ENCODE peak calls at places on chromosomes 4 and X, in nine cellular contexts. J is tibial nerve, Q is upper lobe of left lung, B is heart left ventricle, S is transverse colon, X is endothelial cell of umbilical vein, A is right lobe of liver, H is uterus, P is body of pancreas. K is an unnamed sample.

GRCh38 chr4:90318208-90318607 is 191.0 kb downstream of the CCSER1 start:
- DNase-seq in J (no peak), Q (no peak), B (no peak), S (no peak), X (peak), A (no peak), H (no peak), P (no peak), K (no peak)

GRCh38 chrX:20545538-20545937 is 278.8 kb upstream of the RPS6KA3 start:
- DNase-seq in J (no peak), Q (no peak), B (no peak), S (no peak), X (no peak), A (no peak), H (no peak), P (no peak), K (no peak)

GRCh38 chr4:123609829-123610228 is 213.2 kb downstream of the SPRY1 start:
- DNase-seq in J (no peak), Q (no peak), B (no peak), S (no peak), X (no peak), A (no peak), H (no peak), P (no peak), K (no peak)

GRCh38 chrX:101415180-101416130 is 7.4 kb downstream of the HNRNPH2 start:
- DNase-seq in J (no peak), Q (no peak), B (peak), S (no peak), X (peak), A (no peak), H (peak), P (peak), K (no peak)

GRCh38 chrX:69506617-69507499 is 2.7 kb downstream of the NALF2 start:
- DNase-seq in J (no peak), Q (no peak), B (no peak), S (no peak), X (no peak), A (no peak), H (no peak), P (no peak), K (no peak)

GRCh38 chr4:149997881-149998421 is 80.3 kb upstream of the DCLK2 start:
- DNase-seq in J (no peak), Q (no peak), B (no peak), S (peak), X (peak), A (no peak), H (no peak), P (peak), K (no peak)

GRCh38 chr4:85200106-85200505 is 233.6 kb upstream of the WDFY3 start:
- DNase-seq in J (no peak), Q (no peak), B (no peak), S (no peak), X (no peak), A (no peak), H (no peak), P (no peak), K (no peak)

GRCh38 chr4:182555997-182556418 is 312.8 kb downstream of the TENM3 start:
- DNase-seq in J (no peak), Q (no peak), B (no peak), S (no peak), X (no peak), A (no peak), H (peak), P (peak), K (no peak)

GRCh38 chr4:145812902-145813301 is 125.7 kb downstream of the ZNF827 start:
- DNase-seq in J (no peak), Q (no peak), B (no peak), S (no peak), X (no peak), A (no peak), H (no peak), P (no peak), K (no peak)

GRCh38 chrX:125810856-125811255 is 355.2 kb downstream of the DCAF12L2 start:
- DNase-seq in J (no peak), Q (no peak), B (no peak), S (no peak), X (no peak), A (no peak), H (no peak), P (no peak), K (no peak)

GRCh38 chr4:56048621-56049427 is 100.1 kb downstream of the CEP135 start:
- DNase-seq in J (no peak), Q (peak), B (peak), S (peak), X (peak), A (peak), H (peak), P (peak), K (peak)

GRCh38 chr4:99435154-99435553 is at the start of gene ADH7:
- DNase-seq in J (no peak), Q (no peak), B (no peak), S (no peak), X (no peak), A (no peak), H (no peak), P (no peak), K (no peak)

GRCh38 chr4:168511780-168512467 is 15.1 kb downstream of the PALLD start:
- DNase-seq in J (no peak), Q (peak), B (no peak), S (no peak), X (no peak), A (no peak), H (no peak), P (no peak), K (peak)

GRCh38 chr4:112633477-112634235 is 3.1 kb downstream of the ZGRF1 start:
- DNase-seq in J (no peak), Q (no peak), B (no peak), S (no peak), X (peak), A (no peak), H (no peak), P (no peak), K (no peak)

GRCh38 chr4:38160487-38161207 is 200.4 kb downstream of the PTTG2 start:
- DNase-seq in J (no peak), Q (no peak), B (no peak), S (peak), X (peak), A (no peak), H (peak), P (peak), K (peak)

GRCh38 chr4:140123666-140124377 is 30.2 kb downstream of the MAML3 start:
- DNase-seq in J (no peak), Q (no peak), B (no peak), S (no peak), X (no peak), A (no peak), H (no peak), P (no peak), K (no peak)

GRCh38 chr4:107069049-107069448 is 32.9 kb upstream of the DKK2 start:
- DNase-seq in J (no peak), Q (no peak), B (no peak), S (no peak), X (peak), A (no peak), H (no peak), P (no peak), K (no peak)

GRCh38 chr4:137343221-137343620 is 189.1 kb downstream of the PCDH18 start:
- DNase-seq in J (no peak), Q (no peak), B (no peak), S (no peak), X (no peak), A (no peak), H (no peak), P (no peak), K (no peak)

GRCh38 chrX:50100188-50100587 is 100.6 kb downstream of the AKAP4 start:
- DNase-seq in J (no peak), Q (no peak), B (no peak), S (no peak), X (peak), A (no peak), H (peak), P (no peak), K (no peak)
- TF ChIP-seq CTCF in J (no peak), Q (peak), B (peak), S (peak), X (peak), A (peak), H (peak), P (peak), K (no peak)

GRCh38 chrX:119605739-119606507 is at the start of gene NKRF:
- DNase-seq in J (peak), Q (peak), B (peak), S (peak), X (peak), A (peak), H (peak), P (peak), K (peak)
- TF ChIP-seq POLR2A in J (peak), Q (no peak), B (peak), S (peak), X (peak), A (peak), H (peak), P (peak), K (peak)

DNA sequence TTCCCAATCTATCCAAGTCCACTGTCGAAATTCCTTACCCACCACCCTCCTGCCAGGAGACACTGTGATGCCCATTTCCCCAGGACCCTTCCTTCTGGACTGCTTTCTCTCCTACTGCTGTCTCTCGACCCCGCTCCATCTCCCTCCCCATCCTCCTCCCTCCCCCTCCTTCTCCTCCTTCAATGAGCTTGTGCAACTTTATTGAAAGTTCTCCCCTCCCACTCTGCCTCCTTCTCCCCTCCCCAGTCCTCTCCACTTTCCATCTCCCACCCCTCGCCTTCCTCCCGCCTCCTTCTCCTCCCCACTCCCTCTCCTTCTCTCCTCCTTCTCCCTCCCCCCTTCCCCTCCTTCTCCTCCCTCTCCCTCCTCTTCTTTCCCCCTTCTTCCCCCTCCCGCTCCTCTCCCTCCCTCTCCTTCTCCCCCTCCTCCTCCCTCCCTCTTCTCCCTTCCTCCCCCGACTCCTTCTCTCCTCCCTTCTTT is 116.6 kb upstream of the FAT1 start:
- DNase-seq in J (peak), Q (no peak), B (peak), S (peak), X (no peak), A (no peak), H (peak), P (peak), K (no peak)
- H3K4me3 ChIP-seq in J (peak), Q (peak), B (peak), S (no peak), X (no peak), A (no peak), H (peak), P (no peak), K (peak)

DNA sequence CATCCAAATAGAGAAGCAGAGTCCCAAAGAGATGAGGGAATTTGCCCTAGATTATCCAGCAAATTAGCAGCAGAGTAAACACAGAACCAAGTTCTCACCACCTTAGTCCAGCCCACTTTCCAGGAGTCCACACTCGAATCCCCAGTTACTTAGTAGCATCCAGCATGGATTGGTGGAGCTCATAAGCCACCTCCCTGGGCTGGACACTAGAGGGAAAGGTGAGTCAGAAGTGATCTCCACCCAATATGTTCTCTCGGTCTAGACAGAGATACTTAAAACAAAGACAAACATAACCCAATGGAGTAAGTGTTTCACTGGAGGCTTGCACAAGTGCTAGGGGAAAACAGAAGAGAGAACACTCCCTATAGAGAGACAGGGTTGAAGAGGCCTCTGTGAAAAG is 105.1 kb upstream of the CPEB2 start:
- DNase-seq in J (no peak), Q (no peak), B (no peak), S (no peak), X (no peak), A (no peak), H (no peak), P (no peak), K (no peak)
- TF ChIP-seq CTCF in J (no peak), Q (peak), B (no peak), S (no peak), X (no peak), A (no peak), H (no peak), P (no peak), K (no peak)

DNA sequence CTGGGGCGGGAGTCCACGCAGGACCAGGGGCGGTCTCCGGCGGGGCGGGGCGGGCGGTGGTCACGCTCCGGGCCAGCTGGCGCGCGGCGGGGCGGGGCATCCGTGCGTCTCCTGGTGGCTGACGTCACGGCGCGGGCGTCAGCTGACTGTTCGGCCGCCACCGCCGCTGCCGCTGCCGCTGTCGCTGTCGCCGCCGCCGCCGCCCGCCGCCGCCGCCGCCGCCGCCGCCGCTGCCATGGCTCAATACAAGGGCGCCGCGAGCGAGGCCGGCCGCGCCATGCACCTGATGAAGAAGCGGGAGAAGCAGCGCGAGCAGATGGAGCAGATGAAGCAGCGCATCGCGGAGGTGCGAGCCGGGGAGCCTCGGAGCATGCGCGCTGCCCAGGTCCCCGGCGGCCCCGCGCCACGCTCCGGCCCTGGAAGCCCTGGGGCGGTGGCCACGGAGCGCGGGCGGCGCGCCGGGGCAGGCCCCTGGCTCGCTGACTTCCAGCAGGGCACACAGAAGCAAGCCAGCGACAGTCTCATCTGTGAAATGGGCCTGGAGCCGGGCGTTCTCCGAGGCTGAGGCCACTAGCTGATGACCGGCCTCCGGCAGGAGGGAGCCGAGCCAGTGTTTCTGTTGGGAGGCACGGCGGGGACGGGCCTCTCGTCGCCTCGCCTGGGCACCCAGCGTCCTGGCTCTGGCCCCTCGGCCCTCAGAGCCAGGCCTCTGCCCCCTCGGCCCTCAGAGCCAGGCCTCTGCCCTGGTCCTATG is at the start of gene FAM50A:
- DNase-seq in J (peak), Q (peak), B (peak), S (peak), X (peak), A (peak), H (peak), P (peak), K (peak)
- TF ChIP-seq POLR2A in J (peak), Q (no peak), B (peak), S (no peak), X (no peak), A (peak), H (peak), P (no peak), K (no peak)

GRCh38 chr4:15809473-15809872 is 31.3 kb downstream of the CD38 start:
- DNase-seq in J (no peak), Q (no peak), B (no peak), S (no peak), X (no peak), A (no peak), H (no peak), P (no peak), K (no peak)

GRCh38 chr4:15805583-15806517 is 27.7 kb downstream of the CD38 start:
- DNase-seq in J (no peak), Q (no peak), B (no peak), S (no peak), X (peak), A (no peak), H (no peak), P (peak), K (peak)

GRCh38 chr4:15811703-15812325 is 33.7 kb downstream of the CD38 start:
- DNase-seq in J (no peak), Q (no peak), B (no peak), S (no peak), X (no peak), A (no peak), H (no peak), P (no peak), K (no peak)

DNA sequence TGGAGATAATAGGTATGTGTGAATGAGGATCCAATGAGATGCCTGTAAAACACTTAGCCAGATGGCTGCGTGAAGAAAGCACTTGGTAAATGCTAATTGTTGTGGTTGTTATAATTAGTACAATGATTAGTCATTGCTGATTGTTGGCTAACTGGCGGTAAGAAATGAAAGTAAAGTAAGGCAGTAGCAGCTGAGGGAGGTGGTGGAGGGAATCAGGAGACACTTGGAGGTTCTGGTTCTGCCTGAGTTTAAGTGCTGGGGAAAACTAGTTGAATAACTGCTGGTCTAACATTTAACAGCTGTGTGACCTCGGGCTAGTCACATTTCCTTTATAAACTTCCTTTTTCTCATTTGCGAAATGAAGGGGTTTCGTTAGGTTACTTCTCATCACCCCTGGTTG is 30.9 kb downstream of the CD38 start:
- DNase-seq in J (no peak), Q (no peak), B (no peak), S (no peak), X (peak), A (no peak), H (no peak), P (no peak), K (no peak)
- H3K4me3 ChIP-seq in J (no peak), Q (no peak), B (no peak), S (no peak), X (no peak), A (no peak), H (no peak), P (no peak), K (no peak)

GRCh38 chr4:1075809-1076524 is 37.4 kb downstream of the RNF212 start:
- DNase-seq in J (no peak), Q (peak), B (no peak), S (no peak), X (no peak), A (no peak), H (no peak), P (no peak), K (no peak)

GRCh38 chr4:1069394-1069793 is 44.0 kb downstream of the RNF212 start:
- DNase-seq in J (no peak), Q (no peak), B (no peak), S (no peak), X (no peak), A (peak), H (no peak), P (no peak), K (no peak)

GRCh38 chr4:1075266-1075665 is 38.1 kb downstream of the RNF212 start:
- DNase-seq in J (no peak), Q (no peak), B (no peak), S (no peak), X (no peak), A (no peak), H (no peak), P (no peak), K (no peak)

GRCh38 chr4:1074077-1074476 is 39.3 kb downstream of the RNF212 start:
- DNase-seq in J (no peak), Q (peak), B (no peak), S (no peak), X (no peak), A (no peak), H (no peak), P (no peak), K (no peak)

DNA sequence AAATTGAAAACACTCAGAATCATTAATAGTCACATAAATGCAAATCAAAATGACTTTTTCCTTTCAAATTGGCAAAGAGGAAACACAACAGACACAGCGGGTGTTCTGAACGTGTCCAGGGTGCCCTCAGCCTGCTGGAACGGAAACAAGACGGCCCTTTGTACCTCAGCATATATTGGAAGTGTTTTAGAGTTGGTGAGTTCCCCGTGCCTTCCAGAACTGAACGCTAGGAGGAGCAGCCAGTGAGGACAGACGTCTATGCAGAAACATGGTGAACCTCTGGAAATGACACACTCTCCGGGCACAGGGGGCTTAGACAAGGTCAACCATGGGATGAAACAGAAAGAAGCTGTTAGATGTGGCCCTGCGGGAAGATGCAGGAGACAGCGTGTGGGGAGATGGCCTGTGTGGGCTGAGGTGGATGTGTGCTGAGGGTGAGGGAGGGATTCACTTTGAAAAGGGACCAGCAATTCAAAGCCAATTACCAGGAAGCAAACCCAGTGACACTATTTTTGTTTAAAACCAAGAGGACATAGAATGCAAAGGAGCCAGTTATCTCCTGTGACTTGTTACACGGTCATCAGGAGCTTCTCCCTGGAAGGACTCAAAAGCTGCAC is 40.4 kb downstream of the RNF212 start:
- DNase-seq in J (peak), Q (no peak), B (no peak), S (peak), X (peak), A (peak), H (peak), P (peak), K (peak)
- TF ChIP-seq CTCF in J (peak), Q (peak), B (peak), S (peak), X (peak), A (peak), H (peak), P (peak), K (peak)

K was measured in Peyer's patch.